ENCODE peak calls at places on chromosome 14, in eight cellular contexts. A is GM12878; K is keratinocyte; Y is heart right ventricle; J is heart left ventricle; U is CD8-positive, alpha-beta memory T cell; G is HepG2; R is tibial nerve. Z is an unnamed sample. For H3K27me3, the result is how much of the 10 kb centered on the place peaks cover.

GRCh38 chr14:65336191-65336591 is 76.3 kb upstream of the FUT8 start:
- DNase-seq in U (no peak), J (no peak), K (no peak), A (no peak), Y (no peak), G (no peak), R (no peak), Z (no peak)

GRCh38 chr14:37483672-37484071 is 111.4 kb downstream of the FOXA1 start:
- DNase-seq in Y (no peak), K (no peak), A (no peak), J (no peak), U (no peak), R (no peak), G (no peak), Z (no peak)

GRCh38 chr14:41950428-41950827 is 343.8 kb downstream of the LRFN5 start:
- DNase-seq in J (no peak), K (no peak), G (no peak), U (no peak), Y (no peak), R (no peak), A (no peak), Z (no peak)

GRCh38 chr14:72646861-72647528 is 246.9 kb downstream of the DPF3 start:
- DNase-seq in K (no peak), U (no peak), Y (no peak), J (no peak), A (no peak), G (no peak), R (no peak), Z (no peak)

GRCh38 chr14:89032086-89032649 is 207.7 kb downstream of the TTC8 start:
- DNase-seq in U (no peak), A (no peak), K (no peak), J (no peak), R (no peak), G (no peak), Y (no peak), Z (no peak)

GRCh38 chr14:71105177-71105576 is 197.9 kb downstream of the PCNX1 start:
- DNase-seq in K (no peak), R (no peak), Y (no peak), G (no peak), U (no peak), A (no peak), J (no peak), Z (no peak)

GRCh38 chr14:79196216-79196615 is 1015.1 kb downstream of the DIO2 start:
- DNase-seq in G (no peak), K (no peak), R (no peak), U (no peak), Y (no peak), A (no peak), J (no peak), Z (no peak)

GRCh38 chr14:51319181-51319597 is 79.1 kb downstream of the TMX1 start:
- DNase-seq in A (no peak), U (no peak), Y (no peak), J (no peak), K (no peak), R (no peak), G (no peak), Z (no peak)

GRCh38 chr14:90140298-90140955 is 78.6 kb downstream of the KCNK13 start:
- DNase-seq in U (no peak), K (no peak), Y (no peak), R (no peak), J (no peak), A (no peak), G (no peak), Z (no peak)

GRCh38 chr14:65070710-65071033 is 31.6 kb downstream of the MAX start:
- DNase-seq in G (no peak), R (no peak), Y (no peak), A (no peak), K (no peak), U (no peak), J (no peak), Z (no peak)

DNA sequence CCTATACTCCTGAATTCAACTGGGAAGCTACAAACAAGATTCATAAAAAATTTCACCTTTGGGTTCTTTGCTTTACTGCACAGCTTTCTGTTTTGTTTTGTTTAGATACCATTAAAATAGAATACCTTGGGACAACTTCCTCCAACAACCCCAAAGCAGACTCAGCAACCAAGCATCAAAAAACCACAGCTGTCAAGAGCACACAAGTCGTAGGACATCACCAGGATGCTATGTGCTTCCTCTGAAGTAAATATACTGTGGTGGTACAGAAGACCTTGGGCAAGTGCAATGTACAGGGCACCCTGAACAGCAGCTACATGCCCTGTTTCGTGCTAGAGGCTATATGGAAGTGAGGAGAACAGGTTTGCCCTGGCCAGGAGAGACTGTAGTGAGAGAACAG is 359.3 kb downstream of the BCL11B start:
- DNase-seq in R (no peak), G (no peak), U (no peak), K (no peak), J (no peak), A (no peak), Y (no peak), Z (no peak)
- H3K27me3 ChIP-seq in R (under half), G (under half), U (under half), K (under half), J (under half), A (under half), Y (under half), Z (under half)

DNA sequence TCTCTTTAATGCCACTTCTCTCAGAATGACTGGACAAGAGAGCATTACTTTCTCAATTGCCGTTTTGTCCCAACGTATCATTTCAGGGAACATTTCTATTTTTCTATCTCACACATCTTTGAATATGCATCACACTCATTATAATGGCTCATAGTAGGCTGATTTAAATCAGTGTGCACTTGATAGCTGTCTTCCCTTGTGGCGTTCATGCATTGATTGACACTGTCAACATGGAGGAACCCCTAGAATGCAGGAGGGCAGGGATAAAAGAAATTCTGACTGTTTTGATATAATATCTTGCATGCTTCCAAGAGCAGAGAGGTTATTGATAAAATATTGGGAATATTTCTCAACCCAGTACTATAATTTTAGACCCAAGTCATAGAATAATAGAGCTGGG is 1528.9 kb upstream of the FLRT2 start:
- DNase-seq in R (no peak), A (no peak), Y (no peak), K (no peak), G (no peak), U (no peak), J (no peak), Z (no peak)
- H3K27me3 ChIP-seq in R (under half), A (under half), Y (under half), K (under half), G (under half), U (under half), J (under half), Z (under half)

GRCh38 chr14:95703805-95704204 is 10.1 kb downstream of the TCL1A start:
- DNase-seq in Y (no peak), U (no peak), J (no peak), A (no peak), G (no peak), R (no peak), K (no peak), Z (no peak)

GRCh38 chr14:95703341-95703740 is 10.6 kb downstream of the TCL1A start:
- DNase-seq in J (no peak), A (no peak), R (no peak), U (no peak), K (no peak), Y (no peak), G (no peak), Z (no peak)

GRCh38 chr14:95701846-95702221 is 12.1 kb downstream of the TCL1A start:
- DNase-seq in K (no peak), J (no peak), A (no peak), G (no peak), R (no peak), U (no peak), Y (no peak), Z (no peak)

GRCh38 chr14:95707327-95707726 is 6.6 kb downstream of the TCL1A start:
- DNase-seq in R (no peak), Y (no peak), J (no peak), U (no peak), A (no peak), K (no peak), G (no peak), Z (no peak)

GRCh38 chr14:95705518-95705917 is 8.4 kb downstream of the TCL1A start:
- DNase-seq in Y (no peak), J (no peak), R (no peak), G (no peak), A (no peak), K (no peak), U (no peak), Z (no peak)
- H3K27me3 ChIP-seq in Y (half or more), J (under half), R (under half), G (under half), A (under half), K (under half), U (under half), Z (under half)

GRCh38 chr14:49366416-49366815 is 219.8 kb downstream of the RPS29 start:
- DNase-seq in J (no peak), A (no peak), K (no peak), Y (no peak), U (no peak), G (peak), R (no peak), Z (no peak)
- H3K27me3 ChIP-seq in J (under half), A (under half), K (under half), Y (under half), U (under half), G (under half), R (under half), Z (under half)

DNA sequence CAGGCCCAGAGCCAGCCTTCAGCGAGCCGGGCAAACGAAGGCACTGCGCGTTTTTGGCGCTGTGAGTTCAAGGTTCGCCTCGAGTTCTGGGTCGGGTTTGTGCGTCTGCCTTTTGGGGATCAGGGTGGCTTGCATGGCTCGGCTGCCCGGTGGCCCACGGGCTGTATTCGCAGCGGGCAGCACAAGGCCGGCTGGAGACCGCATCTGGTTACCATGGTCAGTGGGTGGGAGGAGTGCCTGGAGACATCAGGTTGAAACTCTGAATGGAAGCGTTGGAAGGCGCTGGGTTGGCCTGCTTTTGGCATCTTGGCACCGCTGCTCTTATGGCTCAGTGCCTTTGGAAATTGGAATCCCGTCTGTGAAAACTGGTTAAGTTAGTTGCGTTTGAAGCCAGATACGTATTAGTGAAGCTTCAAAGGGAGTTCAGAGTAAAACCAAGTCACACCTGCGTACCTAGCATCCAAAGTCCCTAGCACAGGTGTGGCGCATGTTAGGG is 50.9 kb downstream of the SNAPC1 start:
- DNase-seq in J (no peak), U (no peak), R (no peak), G (no peak), K (no peak), Y (no peak), A (no peak), Z (no peak)
- H3K27me3 ChIP-seq in J (under half), U (under half), R (under half), G (half or more), K (under half), Y (under half), A (under half), Z (under half)

DNA sequence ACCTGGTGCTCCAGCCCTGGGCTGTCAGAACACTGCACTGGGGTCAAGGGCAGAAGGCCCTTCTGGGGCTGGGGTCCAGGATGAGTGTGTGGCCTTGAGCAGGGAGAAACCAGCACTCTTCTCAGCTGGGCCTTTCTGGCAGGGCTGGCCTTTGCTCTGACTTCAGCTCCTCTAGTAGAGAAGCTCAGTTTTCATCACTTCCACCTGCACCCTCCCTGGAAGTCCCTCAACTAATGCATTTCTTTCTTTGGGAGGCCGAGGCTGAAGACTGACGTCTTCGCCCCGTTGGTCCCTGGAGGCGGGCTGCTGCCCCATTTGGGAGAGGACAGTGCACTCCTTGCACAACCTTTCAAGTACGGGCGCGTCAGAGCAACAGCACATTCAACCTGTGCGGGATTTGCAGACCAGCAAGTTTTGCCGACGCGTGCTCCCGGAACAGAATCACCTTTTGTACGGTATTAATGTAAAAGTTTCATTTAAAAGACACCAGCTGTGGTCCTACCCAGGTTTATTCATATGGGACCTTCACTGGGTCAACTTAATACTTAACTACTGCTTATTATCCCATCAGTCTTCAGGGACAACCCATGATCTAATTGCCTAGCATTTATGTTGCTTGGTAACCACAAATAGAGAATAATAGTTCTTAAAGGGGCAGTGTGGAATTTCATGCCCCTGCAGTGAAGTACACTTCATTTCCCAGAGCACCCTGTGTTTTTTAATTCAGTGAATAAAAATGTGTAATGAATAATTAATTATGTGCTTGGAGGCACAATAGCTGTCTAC is 134.9 kb upstream of the VRK1 start:
- DNase-seq in K (no peak), R (no peak), Y (no peak), A (no peak), J (no peak), G (no peak), U (no peak), Z (no peak)
- H3K27me3 ChIP-seq in K (under half), R (under half), Y (under half), A (under half), J (under half), G (under half), U (under half), Z (under half)

GRCh38 chr14:57486767-57487379 is 6.8 kb downstream of the CCDC198 start:
- DNase-seq in K (no peak), U (no peak), G (peak), J (no peak), Y (no peak), R (no peak), A (no peak), Z (no peak)
- H3K27me3 ChIP-seq in K (under half), U (under half), G (under half), J (under half), Y (under half), R (under half), A (under half), Z (under half)

Z was measured in aorta.